ENCODE peak calls at places on chromosomes 12 and 14, in six cellular contexts. N is head of caudate nucleus; S is CD8-positive, alpha-beta T cell; Z is HEK293T; K is naive thymus-derived CD8-positive, alpha-beta T cell; R is brain microvascular endothelial cell. D is an unnamed sample.

GRCh38 chr12:7004840-7005239 is 13.4 kb downstream of the LPCAT3 start:
- DNase-seq in N (no peak), S (no peak), Z (no peak), K (no peak), R (no peak), D (no peak)

GRCh38 chr12:44873898-44874297 is 2.2 kb downstream of the NELL2 start:
- DNase-seq in N (no peak), S (no peak), Z (no peak), K (peak), R (no peak), D (no peak)

GRCh38 chr12:55842681-55843429 is at the start of gene MMP19:
- DNase-seq in N (no peak), S (no peak), Z (no peak), K (no peak), R (peak), D (peak)

GRCh38 chr14:103488960-103489359 is 33.7 kb downstream of the CKB start:
- DNase-seq in N (no peak), S (no peak), Z (no peak), K (no peak), R (peak), D (no peak)

GRCh38 chr12:89472508-89472907 is 52.1 kb downstream of the GALNT4 start:
- DNase-seq in N (no peak), S (no peak), Z (no peak), K (no peak), R (no peak), D (no peak)

GRCh38 chr12:4115570-4115969 is 158.0 kb upstream of the CCND2 start:
- DNase-seq in N (no peak), S (no peak), Z (no peak), K (no peak), R (no peak), D (no peak)

GRCh38 chr14:90398315-90398811 is 1.5 kb downstream of the CALM1 start:
- DNase-seq in N (peak), S (peak), Z (peak), K (peak), R (peak), D (no peak)

GRCh38 chr14:57526942-57527341 is 33.3 kb upstream of the CCDC198 start:
- DNase-seq in N (no peak), S (no peak), Z (no peak), K (no peak), R (no peak), D (no peak)

GRCh38 chr14:65976771-65977170 is 509.4 kb upstream of the CCDC196 start:
- DNase-seq in N (no peak), S (no peak), Z (no peak), K (no peak), R (no peak), D (no peak)

GRCh38 chr14:97359391-97359790 is 562.2 kb downstream of the VRK1 start:
- DNase-seq in N (no peak), S (no peak), Z (no peak), K (no peak), R (no peak), D (no peak)